ENCODE peak calls at places on chromosomes 6 and 20, in eight cellular contexts. F, A, X, I, Y, C, W and D are unnamed samples.

GRCh38 chr20:63320041-63320511 is 27.1 kb downstream of the COL20A1 start:
- DNase-seq in F (no peak), A (no peak), X (no peak), I (no peak), Y (no peak), C (no peak), W (no peak), D (no peak)

GRCh38 chr20:4069741-4070140 is 54.4 kb upstream of the RNF24 start:
- DNase-seq in F (peak), A (no peak), X (no peak), I (no peak), Y (peak), C (no peak), W (peak), D (no peak)

GRCh38 chr6:15761045-15761502 is 98.2 kb upstream of the DTNBP1 start:
- DNase-seq in F (no peak), A (no peak), X (no peak), I (no peak), Y (no peak), C (no peak), W (no peak), D (no peak)

GRCh38 chr6:35892482-35892881 is 28.4 kb downstream of the SRPK1 start:
- DNase-seq in F (no peak), A (no peak), X (no peak), I (no peak), Y (no peak), C (no peak), W (no peak), D (no peak)

GRCh38 chr6:69026243-69026642 is 391.2 kb downstream of the ADGRB3 start:
- DNase-seq in F (no peak), A (no peak), X (no peak), I (no peak), Y (peak), C (no peak), W (peak), D (no peak)

GRCh38 chr20:9280654-9281053 is 211.8 kb downstream of the PLCB4 start:
- DNase-seq in F (peak), A (no peak), X (no peak), I (no peak), Y (peak), C (no peak), W (no peak), D (no peak)

GRCh38 chr6:159038914-159039884 is 5.6 kb downstream of the TAGAP start:
- DNase-seq in F (peak), A (no peak), X (no peak), I (peak), Y (peak), C (no peak), W (peak), D (no peak)

GRCh38 chr6:137893726-137894125 is 26.7 kb downstream of the TNFAIP3 start:
- DNase-seq in F (peak), A (no peak), X (no peak), I (no peak), Y (no peak), C (no peak), W (no peak), D (no peak)

GRCh38 chr20:61268024-61268423 is 16.0 kb downstream of the CDH4 start:
- DNase-seq in F (no peak), A (no peak), X (no peak), I (no peak), Y (no peak), C (no peak), W (no peak), D (no peak)

GRCh38 chr6:132666118-132666517 is 7.1 kb upstream of the TAAR1 start:
- DNase-seq in F (no peak), A (no peak), X (no peak), I (no peak), Y (no peak), C (no peak), W (no peak), D (no peak)

GRCh38 chr6:26071135-26071534 is 16.1 kb upstream of the HFE start:
- DNase-seq in F (no peak), A (peak), X (no peak), I (no peak), Y (peak), C (no peak), W (no peak), D (no peak)

GRCh38 chr6:141610741-141611140 is 522.0 kb upstream of the GJE1 start:
- DNase-seq in F (no peak), A (no peak), X (peak), I (no peak), Y (peak), C (no peak), W (peak), D (no peak)

GRCh38 chr20:49394264-49394663 is 88.2 kb downstream of the KCNB1 start:
- DNase-seq in F (no peak), A (peak), X (no peak), I (no peak), Y (peak), C (no peak), W (no peak), D (no peak)

GRCh38 chr6:524803-525202 is 132.1 kb downstream of the HUS1B start:
- DNase-seq in F (no peak), A (no peak), X (peak), I (peak), Y (no peak), C (no peak), W (no peak), D (no peak)

GRCh38 chr20:62980970-62981369 is 25.8 kb downstream of the BHLHE23 start:
- DNase-seq in F (no peak), A (no peak), X (peak), I (peak), Y (peak), C (no peak), W (no peak), D (no peak)

GRCh38 chr20:41391587-41392001 is 25.0 kb upstream of the EMILIN3 start:
- DNase-seq in F (no peak), A (no peak), X (peak), I (no peak), Y (no peak), C (no peak), W (no peak), D (no peak)

GRCh38 chr6:82617648-82618047 is 254.0 kb downstream of the TPBG start:
- DNase-seq in F (no peak), A (no peak), X (no peak), I (no peak), Y (no peak), C (no peak), W (peak), D (no peak)

GRCh38 chr6:41696788-41697187 is 38.6 kb downstream of the TFEB start:
- DNase-seq in F (no peak), A (no peak), X (no peak), I (no peak), Y (no peak), C (no peak), W (no peak), D (no peak)

GRCh38 chr6:132227937-132228336 is 173.3 kb downstream of the MOXD1 start:
- DNase-seq in F (peak), A (no peak), X (no peak), I (no peak), Y (no peak), C (no peak), W (peak), D (no peak)

GRCh38 chr6:25279748-25280616 is 808 bp downstream of the CARMIL1 start:
- DNase-seq in F (no peak), A (no peak), X (peak), I (peak), Y (no peak), C (no peak), W (no peak), D (peak)

GRCh38 chr6:136284909-136285308 is 4.7 kb downstream of the BCLAF1 start:
- DNase-seq in F (peak), A (no peak), X (no peak), I (no peak), Y (peak), C (no peak), W (peak), D (no peak)

GRCh38 chr6:136289327-136289578 is 393 bp downstream of the BCLAF1 start:
- DNase-seq in F (peak), A (peak), X (peak), I (peak), Y (peak), C (peak), W (peak), D (peak)

GRCh38 chr6:136289579-136290405 is at the start of gene BCLAF1:
- DNase-seq in F (peak), A (peak), X (peak), I (peak), Y (peak), C (peak), W (peak), D (peak)

GRCh38 chr6:136290406-136291010 is 862 bp upstream of the BCLAF1 start:
- DNase-seq in F (peak), A (peak), X (peak), I (peak), Y (peak), C (peak), W (peak), D (no peak)

DNA sequence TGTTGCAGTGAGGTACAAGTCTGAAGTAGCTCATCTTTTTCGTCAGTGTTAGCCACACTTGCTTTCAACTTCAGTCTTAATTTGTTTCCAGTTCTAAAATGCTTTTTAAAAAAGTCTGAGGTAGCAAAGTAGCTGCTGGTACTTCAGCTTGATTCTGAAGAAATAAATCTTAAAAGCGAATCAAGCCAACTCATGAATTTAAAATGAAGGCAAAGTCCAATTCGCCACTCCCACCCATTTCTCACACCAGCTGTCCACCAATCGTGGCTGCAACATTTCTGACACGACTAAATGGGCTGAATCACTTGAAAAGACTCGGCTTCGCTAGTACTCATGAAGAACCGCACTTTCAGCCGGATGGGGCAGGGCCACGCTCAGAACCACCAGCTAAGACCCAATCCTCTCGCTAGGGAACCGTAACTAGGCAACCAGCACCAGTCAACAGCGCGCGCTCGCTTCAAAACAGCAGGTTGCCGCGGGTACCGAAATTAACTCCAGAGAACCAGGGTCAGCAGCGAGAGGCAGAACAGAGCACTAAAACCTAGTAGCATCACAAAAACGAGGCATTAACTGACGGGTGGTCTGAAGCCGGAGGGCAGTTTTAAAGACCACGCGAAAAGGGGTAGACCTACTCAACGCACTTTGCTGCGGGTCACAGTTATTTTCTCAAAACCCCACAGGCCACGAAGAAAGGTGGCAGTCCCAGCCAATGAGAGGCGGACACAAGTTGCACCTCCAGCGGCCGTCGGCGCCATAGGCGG is 900 bp downstream of the BCLAF1 start:
- DNase-seq in F (peak), A (peak), X (peak), I (peak), Y (peak), C (peak), W (peak), D (no peak)
- TF ChIP-seq CTCF in F (no peak), A (no peak), X (peak), I (peak), Y (peak), C (peak), W (peak), D (no peak)

DNA sequence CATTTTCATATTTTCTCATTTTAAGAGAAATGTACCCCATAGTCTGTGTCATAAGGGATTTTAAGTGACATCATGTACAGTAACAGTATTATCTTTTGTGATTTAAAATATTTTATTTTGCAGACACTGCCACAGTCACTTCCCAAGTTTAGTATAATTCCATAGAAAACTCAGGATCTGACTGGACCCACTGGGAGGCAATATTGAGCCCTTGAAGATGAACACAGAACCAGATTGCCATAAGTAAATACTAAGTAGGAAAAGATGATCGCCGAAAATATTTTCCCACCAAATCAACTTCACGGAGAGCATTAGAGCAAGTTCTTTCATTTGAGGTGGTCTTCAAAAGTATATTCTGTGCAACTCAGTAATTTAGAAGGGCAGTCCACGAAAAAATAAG is 17.6 kb upstream of the PKHD1 start:
- DNase-seq in F (no peak), A (no peak), X (no peak), I (no peak), Y (no peak), C (no peak), W (no peak), D (no peak)
- TF ChIP-seq CTCF in F (no peak), A (no peak), X (no peak), I (no peak), Y (no peak), C (no peak), W (no peak), D (no peak)

GRCh38 chr6:119283979-119284545 is 65.5 kb downstream of the MAN1A1 start:
- DNase-seq in F (no peak), A (no peak), X (no peak), I (no peak), Y (no peak), C (no peak), W (no peak), D (no peak)

GRCh38 chr6:119280586-119281163 is 68.9 kb downstream of the MAN1A1 start:
- DNase-seq in F (no peak), A (no peak), X (no peak), I (no peak), Y (peak), C (no peak), W (peak), D (no peak)

GRCh38 chr6:119283214-119283613 is 66.3 kb downstream of the MAN1A1 start:
- DNase-seq in F (no peak), A (no peak), X (no peak), I (no peak), Y (no peak), C (no peak), W (peak), D (no peak)

GRCh38 chr6:119285908-119286625 is 63.5 kb downstream of the MAN1A1 start:
- DNase-seq in F (no peak), A (no peak), X (no peak), I (no peak), Y (no peak), C (no peak), W (no peak), D (no peak)

DNA sequence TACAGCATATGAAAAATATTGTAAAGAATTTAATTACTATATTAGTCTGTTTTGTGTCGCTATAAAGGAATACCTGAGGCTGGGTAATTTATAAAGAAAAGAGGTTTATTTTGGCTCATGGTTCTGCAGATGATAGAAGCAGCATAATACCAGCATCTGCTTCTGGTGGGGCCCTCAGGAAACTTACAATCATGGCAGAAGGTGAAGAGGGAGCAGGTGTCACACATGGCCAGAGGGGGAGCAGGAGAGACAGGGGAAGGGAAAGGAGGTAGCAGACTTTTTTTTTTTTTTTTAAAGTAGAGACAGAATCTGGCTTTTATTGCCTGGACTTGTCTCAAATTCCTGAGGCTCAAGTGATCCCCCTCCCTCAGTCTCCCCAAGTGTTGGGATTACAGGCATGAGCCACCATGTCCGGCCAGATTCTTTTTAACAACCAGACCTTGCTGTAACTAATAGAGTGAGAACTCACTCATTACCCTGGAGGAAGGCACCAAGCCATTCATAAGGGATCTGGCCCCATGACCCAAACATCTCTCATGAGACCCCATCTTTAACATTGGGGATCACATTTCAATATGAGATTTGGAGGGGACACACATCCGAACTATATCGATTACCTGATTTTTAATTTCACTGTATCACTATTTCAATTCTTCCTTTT is 64.6 kb downstream of the MAN1A1 start:
- DNase-seq in F (no peak), A (no peak), X (peak), I (peak), Y (no peak), C (no peak), W (no peak), D (no peak)
- TF ChIP-seq CTCF in F (no peak), A (no peak), X (peak), I (no peak), Y (no peak), C (no peak), W (peak), D (no peak)

GRCh38 chr6:47781732-47782131 is at the start of gene OPN5:
- DNase-seq in F (no peak), A (no peak), X (no peak), I (no peak), Y (no peak), C (no peak), W (no peak), D (no peak)

GRCh38 chr6:47785187-47785586 is 3.4 kb downstream of the OPN5 start:
- DNase-seq in F (no peak), A (no peak), X (no peak), I (no peak), Y (no peak), C (no peak), W (no peak), D (no peak)

DNA sequence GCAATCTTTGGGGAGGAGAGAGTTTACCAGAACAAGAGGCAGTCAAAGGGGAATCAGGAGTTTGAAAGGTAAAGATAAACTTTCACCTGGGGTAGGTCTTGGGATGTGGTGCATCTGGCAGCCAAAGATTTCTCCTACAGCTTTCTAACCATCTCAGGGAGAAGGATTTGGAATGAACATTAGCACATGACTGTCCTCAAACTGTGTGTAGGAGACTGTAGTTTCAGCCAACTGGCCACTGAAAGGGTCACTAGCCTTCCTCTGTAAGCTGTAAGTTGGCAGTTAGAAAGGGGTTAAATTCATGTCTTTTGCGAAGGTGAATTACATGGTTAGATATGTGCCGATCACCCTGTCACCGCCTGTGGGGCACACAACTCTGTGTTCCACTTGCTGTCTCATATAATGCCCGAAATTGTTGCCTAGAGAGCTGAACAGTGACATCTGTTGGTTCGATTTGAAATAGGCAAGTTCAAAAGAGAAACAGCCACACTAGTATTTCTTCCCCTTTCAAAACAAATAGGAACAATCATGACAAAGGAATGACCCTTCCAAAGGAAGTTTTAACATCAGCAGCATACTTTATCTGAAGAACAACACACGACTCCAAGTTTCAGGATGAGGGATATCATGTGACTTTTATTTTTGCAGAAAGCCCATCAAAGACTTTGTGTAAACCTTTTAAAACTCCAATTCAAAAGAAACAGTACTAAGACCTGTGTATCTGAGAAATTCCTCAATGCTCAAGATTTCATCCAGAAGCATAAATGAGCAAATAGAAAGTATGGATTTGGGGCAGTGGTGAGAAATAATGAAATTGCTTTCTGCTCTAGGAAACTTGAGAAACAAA is 1.1 kb upstream of the OPN5 start:
- DNase-seq in F (peak), A (no peak), X (peak), I (peak), Y (peak), C (no peak), W (peak), D (no peak)
- TF ChIP-seq CTCF in F (peak), A (no peak), X (peak), I (peak), Y (peak), C (peak), W (peak), D (peak)

GRCh38 chr6:52904562-52905279 is 4.8 kb downstream of the GSTA3 start:
- DNase-seq in F (no peak), A (no peak), X (peak), I (peak), Y (no peak), C (no peak), W (no peak), D (no peak)
- TF ChIP-seq CTCF in F (peak), A (no peak), X (peak), I (peak), Y (peak), C (no peak), W (peak), D (no peak)

GRCh38 chr6:123715243-123715863 is 78.6 kb upstream of the TRDN start:
- DNase-seq in F (no peak), A (no peak), X (peak), I (no peak), Y (peak), C (no peak), W (peak), D (no peak)
- TF ChIP-seq CTCF in F (peak), A (no peak), X (peak), I (peak), Y (peak), C (peak), W (peak), D (peak)

GRCh38 chr6:46466570-46466969 is 24.7 kb downstream of the RCAN2 start:
- DNase-seq in F (no peak), A (no peak), X (no peak), I (no peak), Y (no peak), C (no peak), W (no peak), D (no peak)

GRCh38 chr6:46468611-46469010 is 22.6 kb downstream of the RCAN2 start:
- DNase-seq in F (no peak), A (no peak), X (peak), I (no peak), Y (no peak), C (no peak), W (no peak), D (no peak)

GRCh38 chr6:46465294-46466165 is 25.7 kb downstream of the RCAN2 start:
- DNase-seq in F (no peak), A (no peak), X (no peak), I (no peak), Y (no peak), C (no peak), W (no peak), D (no peak)

GRCh38 chr6:46472243-46472642 is 19.0 kb downstream of the RCAN2 start:
- DNase-seq in F (no peak), A (no peak), X (no peak), I (no peak), Y (no peak), C (no peak), W (no peak), D (no peak)

DNA sequence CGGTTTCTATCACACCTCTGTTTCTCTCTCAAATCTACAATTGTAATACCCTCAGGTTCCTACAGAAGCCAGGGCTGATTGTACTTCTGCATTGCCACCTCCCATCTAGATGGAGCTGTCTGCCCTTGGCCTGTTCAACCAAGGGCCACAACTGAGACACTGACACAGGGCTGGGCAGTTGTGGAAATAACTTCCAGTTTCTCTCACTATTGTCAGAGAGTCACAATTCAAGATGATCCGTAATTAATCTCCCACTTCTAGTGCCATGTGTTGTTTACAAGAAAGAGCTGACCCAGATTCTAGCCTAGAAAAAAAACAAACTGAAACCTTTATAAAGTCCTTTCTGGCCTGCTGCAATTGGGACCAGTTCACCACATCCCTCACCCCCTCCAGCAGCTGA is 22.2 kb downstream of the RCAN2 start:
- DNase-seq in F (no peak), A (no peak), X (no peak), I (no peak), Y (no peak), C (no peak), W (no peak), D (no peak)
- TF ChIP-seq CTCF in F (no peak), A (no peak), X (no peak), I (no peak), Y (no peak), C (no peak), W (no peak), D (no peak)